ENCODE peak calls at places on chromosomes 7 and 10, in nine cellular contexts. G is Panc1, D is transverse colon, H is cardiac muscle cell, N is SK-N-SH, T is left ventricle myocardium inferior, F is H9, C is HCT116, E is breast epithelium. Y is an unnamed sample. For H3K4me1, the result is how much of the 10 kb centered on the place peaks cover.

GRCh38 chr10:87661861-87662785 is 2.4 kb downstream of the PAPSS2 start:
- DNase-seq in G (no peak), D (no peak), H (no peak), N (no peak), T (no peak), F (no peak), C (no peak), E (no peak), Y (no peak)

GRCh38 chr7:47572939-47573757 is 8.8 kb downstream of the TNS3 start:
- DNase-seq in G (no peak), D (no peak), H (no peak), N (no peak), T (no peak), F (peak), C (no peak), E (no peak), Y (no peak)

GRCh38 chr7:103001210-103001609 is 73.4 kb downstream of the FBXL13 start:
- DNase-seq in G (no peak), D (no peak), H (no peak), N (no peak), T (no peak), F (no peak), C (no peak), E (no peak), Y (no peak)

GRCh38 chr10:86372119-86372784 is 5.7 kb upstream of the GRID1 start:
- DNase-seq in G (no peak), D (no peak), H (no peak), N (no peak), T (no peak), F (no peak), C (no peak), E (peak), Y (no peak)

GRCh38 chr10:45566415-45566814 is 106.2 kb downstream of the ZFAND4 start:
- DNase-seq in G (no peak), D (no peak), H (no peak), N (no peak), T (no peak), F (no peak), C (no peak), E (no peak), Y (no peak)

GRCh38 chr7:52273685-52274610 is 761.5 kb upstream of the POM121L12 start:
- DNase-seq in G (no peak), D (no peak), H (no peak), N (no peak), T (no peak), F (peak), C (no peak), E (no peak), Y (no peak)

GRCh38 chr7:37590824-37591223 is 92.7 kb upstream of the GPR141 start:
- DNase-seq in G (no peak), D (no peak), H (no peak), N (no peak), T (no peak), F (no peak), C (no peak), E (no peak), Y (no peak)

GRCh38 chr7:148847815-148848726 is 36.0 kb downstream of the EZH2 start:
- DNase-seq in G (no peak), D (no peak), H (peak), N (peak), T (no peak), F (no peak), C (no peak), E (no peak), Y (no peak)

GRCh38 chr10:125423569-125423968 is 259.4 kb downstream of the TEX36 start:
- DNase-seq in G (no peak), D (no peak), H (no peak), N (no peak), T (no peak), F (no peak), C (no peak), E (no peak), Y (no peak)

GRCh38 chr10:49600046-49600445 is 10.1 kb upstream of the SLC18A3 start:
- DNase-seq in G (no peak), D (no peak), H (no peak), N (no peak), T (no peak), F (no peak), C (no peak), E (no peak), Y (no peak)

GRCh38 chr7:23242321-23242720 is 4.3 kb upstream of the GPNMB start:
- DNase-seq in G (no peak), D (no peak), H (no peak), N (no peak), T (no peak), F (no peak), C (no peak), E (no peak), Y (no peak)

GRCh38 chr10:61302124-61302523 is 151.1 kb downstream of the TMEM26 start:
- DNase-seq in G (no peak), D (no peak), H (no peak), N (no peak), T (no peak), F (no peak), C (no peak), E (no peak), Y (no peak)

GRCh38 chr7:137373507-137373906 is 30.0 kb upstream of the PTN start:
- DNase-seq in G (no peak), D (no peak), H (no peak), N (no peak), T (no peak), F (no peak), C (no peak), E (no peak), Y (no peak)
- TF ChIP-seq CTCF in G (no peak), D (no peak), H (no peak), N (no peak), T (no peak), F (no peak), C (no peak), E (no peak), Y (no peak)

DNA sequence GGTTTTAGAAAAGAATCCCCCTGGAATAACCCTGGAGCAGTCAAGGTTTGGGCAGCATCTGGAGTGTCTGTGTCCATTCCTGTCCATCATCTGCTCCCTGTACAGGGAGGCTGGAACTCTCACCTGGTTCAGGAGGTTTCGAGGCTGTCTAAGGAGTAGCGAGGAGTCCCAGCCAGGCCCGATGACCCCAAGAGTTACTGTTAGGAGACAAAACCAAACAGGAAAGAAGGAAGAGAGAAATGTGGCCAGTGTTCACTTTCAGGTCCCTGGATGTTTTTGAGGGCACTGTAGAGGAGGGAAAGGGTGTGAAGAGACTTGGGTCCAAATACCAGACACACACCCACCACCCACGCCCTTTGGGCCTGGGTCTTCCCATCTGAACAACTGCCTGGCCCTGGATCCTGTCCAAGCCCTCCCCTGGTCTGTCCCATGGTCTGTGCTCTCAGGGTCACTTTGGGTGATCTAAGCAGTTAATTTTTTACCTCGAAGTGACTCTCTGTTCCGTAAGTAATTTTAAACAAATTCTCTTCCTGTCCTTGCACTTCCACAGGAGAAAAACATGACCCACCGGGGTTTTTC is 117.1 kb downstream of the ZMIZ1 start:
- DNase-seq in G (no peak), D (no peak), H (no peak), N (no peak), T (no peak), F (no peak), C (no peak), E (no peak), Y (no peak)
- H3K4me1 ChIP-seq in G (under half), D (half or more), H (half or more), N (half or more), T (half or more), F (under half), C (half or more), E (under half), Y (half or more)

DNA sequence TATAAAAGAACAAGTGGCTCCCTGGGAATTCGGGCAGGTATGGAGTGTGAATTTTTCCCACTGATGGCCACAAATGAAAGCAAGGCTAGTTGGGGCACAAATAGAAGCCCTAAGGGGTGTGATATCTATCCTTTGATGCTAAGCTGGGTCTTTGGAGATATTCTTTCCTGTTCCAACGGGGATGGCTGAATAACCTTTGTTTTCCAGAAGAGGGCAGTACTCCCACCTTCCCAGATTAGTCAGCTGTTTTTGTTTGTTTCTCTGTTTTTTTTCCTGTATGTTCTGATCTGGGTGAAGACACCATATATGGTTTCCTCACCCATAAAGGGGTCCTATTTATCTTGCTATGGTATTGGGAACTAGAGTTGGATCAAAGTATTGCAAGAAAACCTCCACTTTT is 947.7 kb upstream of the SORCS1 start:
- DNase-seq in G (no peak), D (no peak), H (no peak), N (peak), T (no peak), F (no peak), C (no peak), E (no peak), Y (no peak)
- TF ChIP-seq CTCF in G (peak), D (no peak), H (no peak), N (peak), T (no peak), F (peak), C (peak), E (no peak), Y (no peak)

GRCh38 chr10:97422921-97423420 is 3.0 kb upstream of the PGAM1 start:
- DNase-seq in G (no peak), D (no peak), H (no peak), N (no peak), T (no peak), F (no peak), C (no peak), E (no peak), Y (no peak)
- H3K4me1 ChIP-seq in G (under half), D (under half), H (under half), N (under half), T (under half), F (under half), C (under half), E (under half), Y (under half)

GRCh38 chr10:4391683-4392082 is 434.3 kb upstream of the AKR1E2 start:
- DNase-seq in G (no peak), D (no peak), H (no peak), N (no peak), T (no peak), F (no peak), C (peak), E (no peak), Y (no peak)
- TF ChIP-seq CTCF in G (no peak), D (no peak), H (peak), N (peak), T (no peak), F (no peak), C (peak), E (no peak), Y (no peak)

Y was measured in suprapubic skin.